ENCODE peak calls at places on chromosomes 6 and 20, in seven cellular contexts. T is HT-29, P is IMR-90, F is NCI-H460, Q is GM10248, S is NCI-H1417, C is B cell. Y is an unnamed sample.

GRCh38 chr20:31579245-31579644 is 25.8 kb upstream of the ID1 start:
- DNase-seq in T (no peak), P (no peak), F (no peak), Q (no peak), S (no peak), C (no peak), Y (no peak)

GRCh38 chr6:72132425-72132824 is 246.1 kb downstream of the RIMS1 start:
- DNase-seq in T (no peak), P (no peak), F (no peak), Q (no peak), S (no peak), C (no peak), Y (no peak)

GRCh38 chr6:37862992-37863391 is 43.5 kb downstream of the ZFAND3 start:
- DNase-seq in T (no peak), P (peak), F (no peak), Q (no peak), S (no peak), C (no peak), Y (no peak)

GRCh38 chr6:119284861-119285521 is 64.6 kb downstream of the MAN1A1 start:
- DNase-seq in T (peak), P (no peak), F (no peak), Q (no peak), S (no peak), C (no peak), Y (peak)

GRCh38 chr20:32600681-32601237 is 15.6 kb upstream of the NOL4L start:
- DNase-seq in T (no peak), P (no peak), F (no peak), Q (no peak), S (no peak), C (no peak), Y (no peak)

GRCh38 chr20:36974660-36975059 is 23.2 kb upstream of the SAMHD1 start:
- DNase-seq in T (no peak), P (no peak), F (no peak), Q (no peak), S (no peak), C (no peak), Y (no peak)

GRCh38 chr20:40561187-40561586 is 127.8 kb downstream of the MAFB start:
- DNase-seq in T (no peak), P (no peak), F (no peak), Q (no peak), S (no peak), C (no peak), Y (no peak)

GRCh38 chr6:96468681-96469224 is 52.9 kb upstream of the UFL1 start:
- DNase-seq in T (no peak), P (no peak), F (no peak), Q (no peak), S (peak), C (no peak), Y (no peak)

GRCh38 chr20:12623870-12624269 is 384.9 kb upstream of the SPTLC3 start:
- DNase-seq in T (no peak), P (no peak), F (no peak), Q (no peak), S (no peak), C (no peak), Y (no peak)

GRCh38 chr6:54646069-54646468 is 200.5 kb upstream of the FAM83B start:
- DNase-seq in T (no peak), P (no peak), F (no peak), Q (no peak), S (no peak), C (no peak), Y (no peak)

GRCh38 chr6:29976253-29976587 is 33.9 kb downstream of the HLA-A start:
- DNase-seq in T (no peak), P (no peak), F (no peak), Q (no peak), S (no peak), C (no peak), Y (no peak)

GRCh38 chr6:107064579-107065065 is 36.6 kb downstream of the MTRES1 start:
- DNase-seq in T (peak), P (peak), F (no peak), Q (no peak), S (no peak), C (no peak), Y (no peak)

GRCh38 chr6:1724124-1724523 is 114.4 kb downstream of the FOXC1 start:
- DNase-seq in T (peak), P (no peak), F (no peak), Q (no peak), S (peak), C (no peak), Y (no peak)

GRCh38 chr6:117265425-117266266 is at the start of gene VGLL2:
- DNase-seq in T (no peak), P (peak), F (no peak), Q (peak), S (peak), C (peak), Y (no peak)

GRCh38 chr20:47400685-47401084 is 44.2 kb upstream of the ZMYND8 start:
- DNase-seq in T (peak), P (no peak), F (no peak), Q (no peak), S (no peak), C (no peak), Y (no peak)

GRCh38 chr6:158565122-158565429 is 5.2 kb downstream of the TMEM181 start:
- DNase-seq in T (no peak), P (no peak), F (no peak), Q (no peak), S (no peak), C (no peak), Y (no peak)

GRCh38 chr6:155228549-155229166 is 35.2 kb upstream of the CLDN20 start:
- DNase-seq in T (no peak), P (peak), F (no peak), Q (no peak), S (no peak), C (no peak), Y (no peak)

GRCh38 chr6:131182991-131183425 is 47.7 kb downstream of the AKAP7 start:
- DNase-seq in T (peak), P (peak), F (peak), Q (no peak), S (peak), C (peak), Y (peak)

GRCh38 chr6:163983601-163984445 is 569.3 kb downstream of the QKI start:
- DNase-seq in T (no peak), P (no peak), F (no peak), Q (no peak), S (no peak), C (no peak), Y (no peak)

GRCh38 chr6:56235245-56235644 is 12.1 kb downstream of the COL21A1 start:
- DNase-seq in T (no peak), P (peak), F (no peak), Q (no peak), S (no peak), C (no peak), Y (no peak)

GRCh38 chr6:4450237-4450636 is 314.9 kb upstream of the ECI2 start:
- DNase-seq in T (no peak), P (no peak), F (no peak), Q (no peak), S (no peak), C (no peak), Y (no peak)

GRCh38 chr6:38146021-38146657 is 326.6 kb downstream of the ZFAND3 start:
- DNase-seq in T (no peak), P (peak), F (no peak), Q (no peak), S (no peak), C (no peak), Y (no peak)

GRCh38 chr6:14088600-14089168 is 28.9 kb upstream of the CD83 start:
- DNase-seq in T (no peak), P (no peak), F (no peak), Q (no peak), S (no peak), C (no peak), Y (no peak)

GRCh38 chr6:2766767-2767314 is 1.6 kb downstream of the WRNIP1 start:
- DNase-seq in T (peak), P (peak), F (no peak), Q (no peak), S (peak), C (no peak), Y (no peak)

GRCh38 chr6:52597738-52598122 is 20.9 kb upstream of the TRAM2 start:
- DNase-seq in T (no peak), P (no peak), F (no peak), Q (no peak), S (no peak), C (no peak), Y (no peak)

GRCh38 chr6:35603326-35604202 is 85.2 kb downstream of the FKBP5 start:
- DNase-seq in T (peak), P (no peak), F (no peak), Q (no peak), S (no peak), C (no peak), Y (no peak)

GRCh38 chr20:8132015-8132631 is at the start of gene PLCB1:
- DNase-seq in T (no peak), P (peak), F (peak), Q (peak), S (peak), C (peak), Y (peak)

GRCh38 chr6:145147559-145147958 is 587.8 kb downstream of the EPM2A start:
- DNase-seq in T (no peak), P (peak), F (no peak), Q (no peak), S (peak), C (no peak), Y (no peak)

GRCh38 chr20:20946122-20946759 is 159.9 kb downstream of the LINC00237 start:
- DNase-seq in T (no peak), P (no peak), F (no peak), Q (no peak), S (no peak), C (no peak), Y (no peak)

GRCh38 chr6:26031595-26032386 is 55.4 kb upstream of the HFE start:
- DNase-seq in T (peak), P (peak), F (peak), Q (peak), S (peak), C (peak), Y (peak)

GRCh38 chr6:34237722-34238506 is 1.2 kb downstream of the HMGA1 start:
- DNase-seq in T (peak), P (peak), F (peak), Q (peak), S (peak), C (peak), Y (peak)

GRCh38 chr6:69233195-69233524 is 563.6 kb downstream of the LMBRD1 start:
- DNase-seq in T (no peak), P (no peak), F (no peak), Q (no peak), S (peak), C (no peak), Y (no peak)

GRCh38 chr20:48686238-48687096 is 141.3 kb downstream of the PREX1 start:
- DNase-seq in T (no peak), P (no peak), F (no peak), Q (no peak), S (no peak), C (no peak), Y (no peak)

GRCh38 chr6:127365874-127366273 is 22.5 kb upstream of the ECHDC1 start:
- DNase-seq in T (no peak), P (no peak), F (no peak), Q (no peak), S (no peak), C (no peak), Y (no peak)

GRCh38 chr20:38875170-38875993 is 50.8 kb upstream of the FAM83D start:
- DNase-seq in T (no peak), P (no peak), F (no peak), Q (peak), S (no peak), C (peak), Y (peak)

GRCh38 chr20:62305765-62306431 is 3.1 kb downstream of the ADRM1 start:
- DNase-seq in T (peak), P (no peak), F (no peak), Q (no peak), S (no peak), C (no peak), Y (no peak)

GRCh38 chr6:38208028-38208427 is 388.5 kb downstream of the ZFAND3 start:
- DNase-seq in T (no peak), P (no peak), F (no peak), Q (no peak), S (no peak), C (no peak), Y (no peak)

GRCh38 chr6:141202641-141203040 is 930.1 kb upstream of the GJE1 start:
- DNase-seq in T (no peak), P (no peak), F (no peak), Q (no peak), S (no peak), C (no peak), Y (no peak)

GRCh38 chr6:24865161-24865560 is 66.4 kb upstream of the ARMH2 start:
- DNase-seq in T (no peak), P (no peak), F (no peak), Q (no peak), S (peak), C (no peak), Y (no peak)